ENCODE peak calls at places on chromosomes 2 and 18, in nine cellular contexts. C is GM23248; M is foreskin fibroblast; I is stimulated activated CD8-positive, alpha-beta memory T cell treated with anti-CD3 and anti-CD28 coated beads, Interleukin-15, amount 100 ng/mL, for 24 hours; N is activated T-helper 1 cell treated with anti-CD3 and anti-CD28 coated beads, Interleukin-2, amount 50 U/mL, for 16 hours; W is right cardiac atrium; T is NCI-H1436; A is fibroblast of the conjunctiva; E is iPS-NIHi11. K is an unnamed sample.
A peak's percentile ranks its signal among the peaks of the same experiment; 100 is the strongest.

GRCh38 chr2:222248818-222249217 is 50.0 kb downstream of the PAX3 start:
- DNase-seq in C (no peak), A (no peak), T (no peak), E (no peak), W (no peak), I (no peak), M (no peak), N (no peak), K (no peak)

GRCh38 chr18:76465630-76466409 is 29.2 kb downstream of the ZNF516 start:
- DNase-seq in E (no peak), A (no peak), N (no peak), W (no peak), I (no peak), T (no peak), M (no peak), C (no peak), K (no peak)

GRCh38 chr18:74414951-74415515 is 42.1 kb downstream of the DIPK1C start:
- DNase-seq in C (no peak), E (no peak), I (no peak), N (no peak), M (no peak), A (no peak), W (no peak), T (no peak), K (no peak)

GRCh38 chr2:57685047-57685446 is 361.6 kb upstream of the VRK2 start:
- DNase-seq in C (no peak), W (no peak), E (no peak), M (no peak), I (no peak), T (no peak), N (no peak), A (no peak), K (no peak)

GRCh38 chr2:187461294-187462261 is 13.5 kb upstream of the CALCRL start:
- DNase-seq in T (no peak), N (no peak), E (peak; percentile 7), I (no peak), M (peak; percentile 19), A (no peak), W (peak; percentile 48), C (no peak), K (no peak)

GRCh38 chr2:85194780-85195480 is 61.7 kb downstream of the TCF7L1 start:
- DNase-seq in T (no peak), N (no peak), E (no peak), I (no peak), A (no peak), M (no peak), W (no peak), C (no peak), K (no peak)

GRCh38 chr2:214261683-214262082 is 149.2 kb upstream of the VWC2L start:
- DNase-seq in I (no peak), E (no peak), M (peak; percentile 4), N (no peak), W (no peak), A (no peak), C (peak; percentile 21), T (no peak), K (no peak)

GRCh38 chr2:109013046-109013445 is 24.0 kb upstream of the EDAR start:
- DNase-seq in C (no peak), E (no peak), M (no peak), A (no peak), I (no peak), T (no peak), N (no peak), W (no peak), K (no peak)

GRCh38 chr2:169705927-169706326 is 11.7 kb downstream of the PHOSPHO2 start:
- DNase-seq in E (no peak), M (peak; percentile 32), C (peak; percentile 22), I (no peak), W (no peak), A (peak; percentile 60), N (no peak), T (no peak), K (no peak)

GRCh38 chr2:107719781-107720180 is 106.9 kb upstream of the RGPD4 start:
- DNase-seq in I (no peak), N (no peak), M (no peak), T (no peak), E (no peak), A (no peak), W (no peak), C (no peak), K (no peak)

GRCh38 chr2:178246696-178247095 is 52.4 kb downstream of the OSBPL6 start:
- DNase-seq in A (no peak), T (no peak), M (no peak), E (no peak), W (no peak), N (no peak), I (no peak), C (no peak), K (no peak)

GRCh38 chr2:10238991-10239485 is 63.7 kb upstream of the HPCAL1 start:
- DNase-seq in A (no peak), M (no peak), E (no peak), W (no peak), I (no peak), C (no peak), N (no peak), T (no peak), K (no peak)

GRCh38 chr18:37967261-37967660 is 401.7 kb upstream of the CELF4 start:
- DNase-seq in T (no peak), W (no peak), E (no peak), A (no peak), C (no peak), I (no peak), N (no peak), M (no peak), K (no peak)

GRCh38 chr18:3985030-3985429 is 470.1 kb downstream of the DLGAP1 start:
- DNase-seq in C (peak; percentile 28), M (no peak), N (no peak), I (no peak), T (no peak), A (no peak), W (no peak), E (no peak), K (peak; percentile 11)

GRCh38 chr2:190182071-190182524 is 119.6 kb upstream of the MSTN start:
- DNase-seq in N (no peak), A (no peak), W (no peak), M (no peak), I (no peak), E (no peak), C (no peak), T (no peak), K (peak; percentile 21)

GRCh38 chr2:207530160-207531023 is 630 bp downstream of the CREB1 start:
- DNase-seq in E (no peak), T (peak; percentile 8), W (peak; percentile 82), N (peak; percentile 35), C (peak; percentile 61), I (peak; percentile 11), M (peak; percentile 50), A (no peak), K (peak; percentile 71)

GRCh38 chr2:180071797-180072196 is 64.7 kb upstream of the CWC22 start:
- DNase-seq in I (no peak), M (no peak), N (no peak), T (no peak), C (no peak), W (peak; percentile 18), E (no peak), A (no peak), K (no peak)

GRCh38 chr2:230011617-230012016 is 57.1 kb downstream of the SLC16A14 start:
- DNase-seq in E (no peak), I (no peak), M (peak; percentile 58), W (no peak), T (no peak), C (peak; percentile 38), N (no peak), A (peak; percentile 8), K (no peak)

GRCh38 chr2:161873689-161874088 is 200.3 kb downstream of the DPP4 start:
- DNase-seq in A (no peak), T (no peak), M (no peak), W (no peak), N (no peak), I (no peak), E (peak; percentile 9), C (no peak), K (no peak)

GRCh38 chr2:126886201-126886905 is 12.3 kb upstream of the TEX51 start:
- DNase-seq in M (peak; percentile 65), I (peak; percentile 23), C (peak; percentile 70), A (peak; percentile 23), E (peak; percentile 97), N (no peak), T (no peak), W (peak; percentile 85), K (peak; percentile 38)

GRCh38 chr2:158664987-158665386 is 130.1 kb upstream of the DAPL1 start:
- DNase-seq in N (no peak), C (peak; percentile 56), W (no peak), M (peak; percentile 75), I (no peak), E (no peak), T (no peak), A (no peak), K (no peak)

GRCh38 chr2:239298126-239298804 is 102.6 kb downstream of the HDAC4 start:
- DNase-seq in A (no peak), E (no peak), W (peak; percentile 13), I (peak; percentile 27), T (no peak), N (peak; percentile 56), M (no peak), C (peak; percentile 48), K (peak; percentile 6)

GRCh38 chr2:224973112-224974016 is 68.9 kb downstream of the DOCK10 start:
- DNase-seq in M (peak; percentile 54), C (peak; percentile 50), T (no peak), E (no peak), A (no peak), W (no peak), N (no peak), I (no peak), K (no peak)

GRCh38 chr2:70089220-70089945 is 2.1 kb downstream of the PCBP1 start:
- DNase-seq in M (peak; percentile 61), I (no peak), T (peak; percentile 34), W (peak; percentile 33), N (no peak), E (peak; percentile 43), A (no peak), C (peak; percentile 41), K (peak; percentile 87)

GRCh38 chr2:28406276-28407096 is 13.8 kb downstream of the FOSL2 start:
- DNase-seq in T (no peak), C (peak; percentile 87), I (no peak), A (no peak), N (peak; percentile 40), E (no peak), W (peak; percentile 77), M (peak; percentile 43), K (no peak)

GRCh38 chr2:219609149-219609750 is 11.6 kb downstream of the STK11IP start:
- DNase-seq in N (no peak), I (no peak), A (no peak), C (no peak), M (no peak), T (no peak), E (no peak), W (peak; percentile 68), K (no peak)

GRCh38 chr2:95525294-95526035 is 40.9 kb upstream of the TRIM43B start:
- DNase-seq in M (no peak), I (no peak), A (no peak), N (no peak), C (peak; percentile 35), E (peak; percentile 20), W (peak; percentile 61), T (no peak), K (no peak)

GRCh38 chr2:64634338-64635267 is 19.1 kb downstream of the SERTAD2 start:
- DNase-seq in M (peak; percentile 94), T (no peak), C (peak; percentile 67), A (peak; percentile 68), E (no peak), I (no peak), N (no peak), W (no peak), K (no peak)

GRCh38 chr2:237977380-237977779 is 10.6 kb downstream of the UBE2F start:
- DNase-seq in T (no peak), I (no peak), E (no peak), N (no peak), M (no peak), W (no peak), A (no peak), C (no peak), K (peak; percentile 83)

GRCh38 chr18:43720036-43720435 is 442.7 kb upstream of the SYT4 start:
- DNase-seq in M (peak; percentile 63), C (no peak), E (no peak), W (no peak), I (no peak), N (no peak), T (no peak), A (peak; percentile 53), K (no peak)

GRCh38 chr18:45447364-45448265 is 167.7 kb upstream of the SLC14A2 start:
- DNase-seq in W (no peak), C (no peak), N (no peak), T (no peak), I (no peak), M (no peak), A (no peak), E (no peak), K (no peak)